ENCODE peak calls at places on chromosomes 4 and X, in seven cellular contexts. W, Y, K, B, S, D and M are unnamed samples. For H3K4me1, the result is how much of the 10 kb centered on the place peaks cover.

GRCh38 chr4:106614446-106614845 is 245.9 kb upstream of the GIMD1 start:
- DNase-seq in W (no peak), Y (no peak), K (no peak), B (no peak), S (no peak), D (no peak), M (no peak)

GRCh38 chrX:70454441-70455365 is 10.1 kb downstream of the DLG3 start:
- DNase-seq in W (peak), Y (peak), K (peak), B (no peak), S (peak), D (peak), M (peak)

GRCh38 chrX:86436116-86436515 is 287.9 kb downstream of the DACH2 start:
- DNase-seq in W (no peak), Y (no peak), K (no peak), B (no peak), S (no peak), D (no peak), M (no peak)

GRCh38 chr4:23483320-23483958 is 406.4 kb downstream of the PPARGC1A start:
- DNase-seq in W (no peak), Y (no peak), K (no peak), B (no peak), S (no peak), D (no peak), M (no peak)

GRCh38 chr4:112378858-112379257 is 81.7 kb downstream of the ALPK1 start:
- DNase-seq in W (no peak), Y (no peak), K (no peak), B (no peak), S (no peak), D (no peak), M (no peak)

GRCh38 chrX:74293343-74293946 is 10.5 kb upstream of the ZCCHC13 start:
- DNase-seq in W (peak), Y (peak), K (peak), B (peak), S (peak), D (peak), M (peak)

GRCh38 chr4:104494161-104494560 is 533 bp downstream of the CXXC4 start:
- DNase-seq in W (no peak), Y (no peak), K (no peak), B (no peak), S (no peak), D (no peak), M (no peak)

GRCh38 chr4:14771091-14771490 is 231.2 kb upstream of the CPEB2 start:
- DNase-seq in W (peak), Y (no peak), K (no peak), B (no peak), S (no peak), D (no peak), M (no peak)

GRCh38 chr4:85761803-85762202 is 286.9 kb downstream of the ARHGAP24 start:
- DNase-seq in W (no peak), Y (peak), K (peak), B (no peak), S (no peak), D (peak), M (peak)

GRCh38 chr4:122662701-122663100 is 41.8 kb upstream of the IL21 start:
- DNase-seq in W (no peak), Y (no peak), K (no peak), B (no peak), S (no peak), D (no peak), M (no peak)

GRCh38 chr4:16764622-16765021 is 133.8 kb downstream of the LDB2 start:
- DNase-seq in W (no peak), Y (no peak), K (no peak), B (no peak), S (no peak), D (no peak), M (no peak)

GRCh38 chrX:17174671-17175070 is 200.3 kb upstream of the NHS start:
- DNase-seq in W (no peak), Y (no peak), K (no peak), B (no peak), S (no peak), D (no peak), M (no peak)

DNA sequence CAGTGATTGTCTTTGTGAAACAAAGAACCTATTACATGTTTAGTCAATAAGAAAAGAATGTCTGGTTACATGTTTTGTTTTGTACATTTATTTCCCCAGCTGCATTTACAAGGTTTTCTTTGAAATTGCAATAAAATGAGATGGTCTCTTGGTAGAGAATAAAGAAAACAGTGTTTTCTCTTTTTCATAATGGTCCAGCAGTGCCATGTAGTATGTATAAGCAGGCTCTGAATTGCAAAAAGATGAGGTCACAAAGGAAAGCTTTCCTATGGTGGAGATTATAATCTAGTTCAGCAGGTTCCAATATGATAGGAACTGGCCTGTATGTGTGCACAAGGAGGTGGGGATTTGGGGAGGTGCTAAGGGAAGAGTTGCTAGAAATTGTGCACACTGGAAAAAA is 1417.3 kb downstream of the STIM2 start:
- DNase-seq in W (peak), Y (no peak), K (no peak), B (no peak), S (no peak), D (no peak), M (no peak)
- H3K27ac ChIP-seq in W (peak), Y (no peak), K (no peak), B (no peak), S (no peak), D (no peak), M (no peak)

GRCh38 chrX:12138366-12139313 is at the start of gene FRMPD4:
- DNase-seq in W (peak), Y (no peak), K (no peak), B (no peak), S (no peak), D (peak), M (no peak)

GRCh38 chrX:12142661-12143060 is 4.4 kb downstream of the FRMPD4 start:
- DNase-seq in W (no peak), Y (no peak), K (no peak), B (no peak), S (no peak), D (no peak), M (no peak)

GRCh38 chrX:12139934-12140611 is 1.8 kb downstream of the FRMPD4 start:
- DNase-seq in W (peak), Y (no peak), K (no peak), B (no peak), S (no peak), D (no peak), M (no peak)

GRCh38 chrX:12137982-12138365 is 299 bp upstream of the FRMPD4 start:
- DNase-seq in W (peak), Y (no peak), K (no peak), B (no peak), S (no peak), D (no peak), M (no peak)

DNA sequence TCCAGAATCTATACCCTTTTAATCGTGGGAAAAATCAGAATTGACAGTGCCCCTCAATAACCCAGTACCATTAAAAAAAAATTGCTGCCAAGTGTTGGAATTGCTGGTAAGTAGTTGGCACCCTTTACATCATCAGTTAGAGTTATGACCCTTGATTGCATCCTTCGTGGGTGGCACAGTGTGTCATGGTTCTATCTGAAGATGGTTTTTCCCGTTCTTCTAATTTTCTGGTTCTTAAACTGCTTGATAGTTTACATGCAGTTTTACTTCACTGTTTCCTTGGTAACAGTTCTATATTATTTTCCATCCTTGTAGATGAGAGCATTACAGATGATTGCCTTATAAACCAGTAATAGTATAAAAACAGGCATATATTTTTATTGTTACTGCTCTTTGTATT is 3.2 kb downstream of the FRMPD4 start:
- DNase-seq in W (no peak), Y (no peak), K (no peak), B (no peak), S (no peak), D (no peak), M (no peak)
- H3K4me3 ChIP-seq in W (no peak), Y (no peak), K (no peak), B (no peak), S (no peak), D (no peak), M (no peak)

GRCh38 chr4:80228460-80228859 is 31.2 kb downstream of the PRDM8 start:
- DNase-seq in W (no peak), Y (no peak), K (no peak), B (no peak), S (no peak), D (no peak), M (no peak)

GRCh38 chr4:80225628-80226027 is 28.3 kb downstream of the PRDM8 start:
- DNase-seq in W (peak), Y (no peak), K (no peak), B (no peak), S (no peak), D (no peak), M (no peak)

GRCh38 chr4:80229590-80229989 is 32.3 kb downstream of the PRDM8 start:
- DNase-seq in W (no peak), Y (no peak), K (no peak), B (no peak), S (no peak), D (no peak), M (no peak)

GRCh38 chr4:80229128-80229527 is 31.8 kb downstream of the PRDM8 start:
- DNase-seq in W (no peak), Y (no peak), K (no peak), B (no peak), S (no peak), D (no peak), M (no peak)

DNA sequence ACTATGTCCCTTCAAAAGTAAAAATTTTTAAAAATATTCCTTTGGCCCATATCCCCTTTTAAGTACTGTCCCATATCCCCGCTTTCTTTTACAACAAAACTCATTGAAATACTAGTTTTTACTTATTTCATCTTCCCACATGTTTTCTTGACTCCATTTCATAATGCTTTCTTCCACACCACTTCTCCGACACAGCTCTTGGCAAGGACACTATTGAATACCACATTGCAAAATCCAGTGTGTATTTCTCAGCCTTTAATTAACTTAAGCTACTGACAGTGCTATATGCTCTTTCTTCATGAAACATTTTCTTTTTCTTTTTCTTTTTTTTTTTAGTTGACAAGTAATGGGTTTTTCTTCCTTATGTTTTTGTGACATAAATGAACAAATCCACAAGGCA is 28.8 kb downstream of the PRDM8 start:
- DNase-seq in W (no peak), Y (no peak), K (no peak), B (no peak), S (no peak), D (no peak), M (no peak)
- H3K4me1 ChIP-seq in W (under half), Y (under half), K (under half), B (under half), S (under half), D (under half), M (under half)

DNA sequence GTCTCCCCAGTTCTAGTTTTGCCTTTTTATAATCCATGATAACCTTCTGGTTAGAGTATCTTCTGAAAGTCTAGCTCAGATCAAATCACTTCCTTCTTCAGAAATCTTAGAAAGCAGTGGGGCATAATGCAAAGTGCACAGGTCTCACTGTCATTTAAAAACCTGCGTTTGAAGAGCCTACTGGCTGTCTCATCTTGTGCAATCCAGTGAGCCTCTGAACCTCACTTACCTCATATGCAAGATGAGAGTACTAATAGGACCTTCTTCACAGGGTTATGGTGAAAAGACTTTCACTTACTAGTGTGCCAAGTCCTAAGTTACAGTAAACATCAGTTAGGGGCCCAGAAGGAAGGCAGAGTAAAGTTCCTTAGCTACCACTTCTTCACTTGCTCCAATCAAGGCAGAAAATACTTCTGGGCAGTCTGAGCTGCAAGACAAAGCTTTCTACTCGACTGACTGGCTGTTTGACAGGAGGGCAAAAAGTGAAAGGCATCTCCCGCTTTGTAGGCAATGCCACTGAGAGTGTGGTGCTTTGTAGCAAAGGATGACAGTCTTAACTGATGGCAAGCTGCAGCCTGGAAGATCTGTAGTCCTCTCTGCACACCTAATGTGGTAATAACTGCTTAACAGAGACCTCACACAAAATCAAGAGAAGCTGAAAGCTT is 131.2 kb downstream of the ENOX2 start:
- DNase-seq in W (no peak), Y (no peak), K (no peak), B (no peak), S (no peak), D (no peak), M (no peak)
- H3K27ac ChIP-seq in W (no peak), Y (no peak), K (no peak), B (no peak), S (no peak), D (no peak), M (no peak)

GRCh38 chr4:10118355-10119004 is 1.9 kb upstream of the WDR1 start:
- DNase-seq in W (no peak), Y (no peak), K (no peak), B (no peak), S (no peak), D (no peak), M (no peak)

GRCh38 chr4:10119263-10119662 is 2.7 kb upstream of the WDR1 start:
- DNase-seq in W (no peak), Y (no peak), K (no peak), B (no peak), S (no peak), D (no peak), M (no peak)

GRCh38 chr4:10115657-10116624 is 658 bp downstream of the WDR1 start:
- DNase-seq in W (peak), Y (peak), K (peak), B (no peak), S (peak), D (no peak), M (peak)

GRCh38 chr4:10116625-10117423 is at the start of gene WDR1:
- DNase-seq in W (peak), Y (peak), K (peak), B (peak), S (peak), D (peak), M (peak)

GRCh38 chr4:10117424-10118354 is 1.1 kb upstream of the WDR1 start:
- DNase-seq in W (no peak), Y (peak), K (peak), B (no peak), S (no peak), D (peak), M (peak)
- H3K4me3 ChIP-seq in W (peak), Y (peak), K (peak), B (peak), S (peak), D (peak), M (peak)

DNA sequence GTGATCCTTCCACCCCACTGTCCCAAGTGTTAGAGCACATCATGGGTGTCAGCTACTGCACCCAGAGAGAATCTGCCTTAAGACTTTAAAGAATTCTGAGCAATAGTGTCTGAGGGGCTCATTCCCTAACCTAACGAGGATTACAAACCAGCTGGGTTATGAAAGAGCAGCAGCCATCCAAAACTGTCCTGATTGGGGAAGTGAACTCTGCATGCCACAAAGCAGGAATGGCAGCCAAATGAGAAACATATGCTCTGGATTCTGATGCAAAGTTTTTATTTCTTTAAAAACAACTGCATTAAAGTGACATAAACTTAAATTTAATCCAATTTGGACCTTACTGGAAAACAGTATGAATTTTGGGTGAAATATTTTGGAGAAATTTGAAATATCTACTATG is 103.2 kb downstream of the ANXA3 start:
- DNase-seq in W (no peak), Y (no peak), K (no peak), B (no peak), S (no peak), D (no peak), M (no peak)
- H3K4me1 ChIP-seq in W (under half), Y (under half), K (under half), B (under half), S (under half), D (under half), M (under half)